ENCODE peak calls at places on chromosomes 12 and 14, in five cellular contexts. Z is psoas muscle; V is CD4-positive, CD25-positive, alpha-beta regulatory T cell; N is thoracic aorta; M is effector memory CD4-positive, alpha-beta T cell. W is an unnamed sample. For H3K4me1, the result is how much of the 10 kb centered on the place peaks cover.

GRCh38 chr14:105581551-105582341 is 55.4 kb downstream of the TMEM121 start:
- DNase-seq in V (peak), M (no peak), Z (peak), N (no peak), W (no peak)

GRCh38 chr12:88431245-88431644 is 149.0 kb downstream of the KITLG start:
- DNase-seq in N (no peak), V (no peak), M (no peak), Z (no peak), W (no peak)

GRCh38 chr12:8890313-8891084 is 23.8 kb upstream of the PHC1 start:
- DNase-seq in V (peak), M (peak), N (no peak), Z (peak), W (peak)

GRCh38 chr12:14399871-14400270 is 34.4 kb downstream of the ATF7IP start:
- DNase-seq in V (peak), N (no peak), M (no peak), Z (no peak), W (no peak)

GRCh38 chr12:108525681-108526080 is 10.6 kb downstream of the FICD start:
- DNase-seq in V (no peak), M (no peak), Z (no peak), N (no peak), W (no peak)

GRCh38 chr14:102568115-102568614 is 24.3 kb upstream of the RCOR1 start:
- DNase-seq in N (no peak), V (peak), Z (no peak), M (no peak), W (no peak)

GRCh38 chr14:89339579-89339978 is 77.5 kb downstream of the FOXN3 start:
- DNase-seq in N (no peak), V (no peak), Z (no peak), M (no peak), W (no peak)

GRCh38 chr14:21874167-21874566 is 200.5 kb upstream of the OR4E1 start:
- DNase-seq in M (no peak), N (no peak), Z (no peak), V (peak), W (no peak)

GRCh38 chr12:32118806-32119205 is 12.2 kb downstream of the BICD1 start:
- DNase-seq in V (no peak), M (no peak), Z (no peak), N (no peak), W (no peak)

GRCh38 chr14:34794217-34794616 is 79.8 kb upstream of the CFL2 start:
- DNase-seq in M (no peak), N (no peak), Z (no peak), V (no peak), W (no peak)

GRCh38 chr12:121093487-121093891 is 39.2 kb upstream of the P2RX7 start:
- DNase-seq in N (no peak), Z (no peak), V (no peak), M (no peak), W (no peak)

GRCh38 chr12:88876867-88877266 is 296.6 kb upstream of the KITLG start:
- DNase-seq in M (no peak), N (no peak), Z (no peak), V (no peak), W (no peak)

GRCh38 chr12:3275171-3276041 is 198.2 kb downstream of the TSPAN9 start:
- DNase-seq in Z (peak), V (peak), N (no peak), M (peak), W (peak)

GRCh38 chr12:6827982-6828670 is at the start of gene P3H3:
- DNase-seq in M (no peak), V (no peak), Z (peak), N (no peak), W (no peak)

GRCh38 chr14:101780390-101780789 is 18.9 kb downstream of the PPP2R5C start:
- DNase-seq in M (no peak), V (no peak), Z (no peak), N (no peak), W (no peak)

GRCh38 chr12:123474493-123475255 is 16.7 kb downstream of the SNRNP35 start:
- DNase-seq in Z (no peak), V (peak), N (no peak), M (no peak), W (peak)

GRCh38 chr14:72962829-72963312 is 36.6 kb downstream of the DCAF4 start:
- DNase-seq in N (no peak), M (no peak), V (no peak), Z (no peak), W (no peak)

GRCh38 chr14:64762044-64763034 is 58.1 kb downstream of the PLEKHG3 start:
- DNase-seq in Z (peak), V (no peak), M (peak), N (no peak), W (no peak)

GRCh38 chr14:64763089-64763782 is 59.0 kb downstream of the PLEKHG3 start:
- DNase-seq in M (no peak), N (no peak), V (no peak), Z (no peak), W (no peak)

GRCh38 chr14:64765740-64766302 is 61.6 kb downstream of the PLEKHG3 start:
- DNase-seq in N (no peak), Z (no peak), M (no peak), V (no peak), W (no peak)

GRCh38 chr14:64764641-64765520 is 60.7 kb downstream of the PLEKHG3 start:
- DNase-seq in Z (peak), V (peak), M (peak), N (no peak), W (peak)

GRCh38 chr14:64763801-64764511 is 59.7 kb downstream of the PLEKHG3 start:
- DNase-seq in Z (no peak), N (no peak), V (no peak), M (no peak), W (no peak)
- H3K4me3 ChIP-seq in Z (peak), N (peak), V (no peak), M (no peak), W (no peak)

DNA sequence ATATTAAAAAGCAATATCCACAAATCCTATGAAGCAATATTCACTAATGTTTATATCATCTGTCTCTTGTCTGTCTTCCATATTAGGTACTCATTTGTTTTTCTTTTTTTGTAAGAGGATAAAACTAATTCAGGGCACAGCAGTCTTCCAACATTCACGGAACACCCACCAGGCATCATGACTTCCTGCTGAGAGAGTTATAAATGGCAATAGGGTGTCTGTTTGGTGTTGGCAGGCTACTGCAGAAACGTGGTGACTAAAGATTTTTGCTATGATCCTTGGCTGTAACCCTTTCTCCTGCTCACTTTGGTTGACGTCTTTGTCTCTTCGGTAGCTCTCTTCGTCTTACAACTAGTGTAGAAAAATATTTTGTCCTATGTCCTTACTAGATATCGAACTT is 860.6 kb upstream of the MGAT4C start:
- DNase-seq in Z (no peak), V (no peak), M (no peak), N (no peak), W (no peak)
- H3K4me1 ChIP-seq in Z (under half), V (under half), M (under half), N (under half), W (under half)

GRCh38 chr12:27970391-27970980 is 2.0 kb downstream of the PTHLH start:
- DNase-seq in V (no peak), N (no peak), Z (peak), M (no peak), W (no peak)

GRCh38 chr12:27971606-27972005 is 927 bp downstream of the PTHLH start:
- DNase-seq in N (no peak), V (no peak), Z (no peak), M (no peak), W (no peak)

GRCh38 chr12:27969901-27970390 is 2.6 kb downstream of the PTHLH start:
- DNase-seq in Z (peak), N (no peak), M (no peak), V (peak), W (peak)

GRCh38 chr12:27972721-27973120 is at the start of gene PTHLH:
- DNase-seq in Z (no peak), V (no peak), M (no peak), N (no peak), W (no peak)

GRCh38 chr12:27970981-27971489 is 1.5 kb downstream of the PTHLH start:
- DNase-seq in V (no peak), N (no peak), M (no peak), Z (no peak), W (no peak)
- H3K4me3 ChIP-seq in V (no peak), N (peak), M (no peak), Z (peak), W (no peak)

DNA sequence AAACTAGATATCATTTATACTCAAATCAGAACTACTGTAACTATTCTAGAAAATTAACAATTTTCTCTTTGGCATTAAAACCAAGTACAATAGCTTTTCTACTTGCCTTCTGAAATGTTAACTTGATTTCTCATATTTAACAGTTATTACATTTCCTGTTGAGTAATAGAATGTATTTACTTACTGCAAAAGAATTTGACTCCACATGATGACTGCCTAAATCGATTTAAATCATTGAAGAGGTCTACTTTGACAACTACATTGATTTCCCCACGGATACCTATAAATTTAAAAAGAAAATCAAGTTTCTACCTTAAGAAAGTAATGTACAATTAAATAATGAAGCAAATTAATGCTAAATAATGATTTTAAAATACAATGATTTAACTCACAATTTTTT is 18.9 kb downstream of the C2CD5 start:
- DNase-seq in M (no peak), Z (no peak), N (no peak), V (no peak), W (no peak)
- H3K4me1 ChIP-seq in M (under half), Z (under half), N (under half), V (under half), W (under half)

GRCh38 chr12:49564241-49565118 is 3.5 kb downstream of the MCRS1 start:
- DNase-seq in M (no peak), N (no peak), Z (no peak), V (peak), W (no peak)
- H3K4me3 ChIP-seq in M (no peak), N (no peak), Z (peak), V (no peak), W (no peak)